ENCODE peak calls at places on chromosomes 3 and 15, in eight cellular contexts. Z, I, B, J, U, M, O and Y are unnamed samples.

GRCh38 chr3:23041918-23042696 is 161.0 kb upstream of the UBE2E2 start:
- DNase-seq in O (no peak), I (no peak), M (peak), J (no peak), Z (no peak), B (no peak), U (no peak), Y (peak)

GRCh38 chr3:72761410-72761809 is 86.8 kb downstream of the SHQ1 start:
- DNase-seq in I (no peak), J (no peak), M (no peak), U (no peak), Z (no peak), B (no peak), O (no peak), Y (no peak)

GRCh38 chr3:39639344-39640236 is 169.8 kb upstream of the MYRIP start:
- DNase-seq in M (peak), J (peak), O (no peak), B (no peak), U (no peak), Z (no peak), I (no peak), Y (peak)

GRCh38 chr3:127451321-127451720 is 139.2 kb downstream of the TPRA1 start:
- DNase-seq in I (no peak), O (no peak), B (no peak), U (no peak), Z (no peak), J (no peak), M (no peak), Y (no peak)

GRCh38 chr3:75254685-75255084 is 409.4 kb upstream of the FRG2C start:
- DNase-seq in O (no peak), U (no peak), J (no peak), I (peak), Z (no peak), B (no peak), M (no peak), Y (no peak)

GRCh38 chr3:25907081-25907480 is 117.2 kb downstream of the OXSM start:
- DNase-seq in Z (no peak), O (no peak), U (no peak), J (no peak), B (no peak), I (no peak), M (no peak), Y (no peak)

GRCh38 chr15:80609512-80609946 is 85.6 kb upstream of the ABHD17C start:
- DNase-seq in J (no peak), Z (no peak), I (no peak), M (no peak), B (no peak), O (no peak), U (no peak), Y (no peak)

GRCh38 chr15:82132116-82132515 is 86.3 kb upstream of the MEX3B start:
- DNase-seq in Z (no peak), O (no peak), I (no peak), B (no peak), M (no peak), J (no peak), U (no peak), Y (no peak)

GRCh38 chr15:66151809-66152208 is 101.7 kb downstream of the MEGF11 start:
- DNase-seq in O (no peak), I (peak), J (no peak), M (no peak), Z (no peak), U (no peak), B (peak), Y (no peak)

GRCh38 chr3:44069276-44069675 is 172.4 kb upstream of the TOPAZ1 start:
- DNase-seq in I (no peak), M (no peak), O (no peak), B (no peak), Z (no peak), U (peak), J (no peak), Y (no peak)

GRCh38 chr3:159882784-159883779 is 105.6 kb upstream of the IL12A start:
- DNase-seq in I (peak), O (no peak), M (peak), J (peak), U (peak), Z (no peak), B (peak), Y (peak)

GRCh38 chr3:49845694-49846093 is 10.7 kb downstream of the TRAIP start:
- DNase-seq in B (no peak), M (no peak), I (no peak), O (no peak), J (no peak), Z (no peak), U (no peak), Y (no peak)

GRCh38 chr15:89400121-89400996 is 65.7 kb upstream of the POLG start:
- DNase-seq in B (peak), M (no peak), U (no peak), J (no peak), Z (no peak), O (no peak), I (peak), Y (no peak)

GRCh38 chr3:47781685-47782537 is at the start of gene SMARCC1:
- DNase-seq in B (peak), J (peak), Z (peak), U (peak), O (peak), I (peak), M (peak), Y (peak)

GRCh38 chr3:126216416-126216815 is 36.0 kb upstream of the ALDH1L1 start:
- DNase-seq in O (no peak), Z (no peak), J (peak), U (no peak), B (no peak), M (peak), I (no peak), Y (peak)

GRCh38 chr3:195549931-195550519 is 6.9 kb upstream of the PPP1R2 start:
- DNase-seq in J (no peak), O (peak), I (no peak), B (no peak), U (peak), M (peak), Z (peak), Y (no peak)

GRCh38 chr3:155549087-155549486 is 195.8 kb downstream of the PLCH1 start:
- DNase-seq in B (no peak), M (no peak), O (no peak), I (no peak), Z (no peak), U (no peak), J (no peak), Y (no peak)

GRCh38 chr15:45186771-45187577 is 792 bp downstream of the SHF start:
- DNase-seq in J (no peak), M (no peak), U (no peak), B (peak), I (no peak), Z (no peak), O (no peak), Y (no peak)